ENCODE peak calls at places on chromosome 1, in eight cellular contexts. K is activated CD4-positive, CD25-positive, alpha-beta regulatory T cell treated with anti-CD3 and anti-CD28 coated beads, Interleukin-2, amount 50 U/mL, for 72 hours; B is activated CD8-positive, alpha-beta memory T cell treated with anti-CD3 and anti-CD28 coated beads, Interleukin-2, amount 10 ng/mL, durations not matched to agents 7 days and 5 days; N is RWPE1; G is ELR; H is NCI-H1105; I is amygdala; V is ELF-1. F is an unnamed sample.

GRCh38 chr1:98331232-98331631 is 330.3 kb upstream of the SNX7 start:
- DNase-seq in V (no peak), K (no peak), H (no peak), I (no peak), B (no peak), G (peak), N (peak), F (no peak)

GRCh38 chr1:224273651-224274050 is 56.3 kb downstream of the NVL start:
- DNase-seq in N (peak), K (no peak), B (no peak), V (no peak), I (no peak), H (no peak), G (peak), F (peak)

GRCh38 chr1:244319283-244320132 is 132.2 kb downstream of the ADSS2 start:
- DNase-seq in V (no peak), K (no peak), H (no peak), I (no peak), B (peak), G (peak), N (no peak), F (peak)

GRCh38 chr1:185017338-185017737 is 28.0 kb upstream of the RNF2 start:
- DNase-seq in H (no peak), B (no peak), V (peak), K (no peak), N (peak), I (no peak), G (peak), F (peak)

GRCh38 chr1:212595787-212596714 is 12.5 kb upstream of the ATF3 start:
- DNase-seq in B (peak), V (no peak), K (no peak), N (peak), H (peak), I (no peak), G (peak), F (peak)

GRCh38 chr1:87592156-87592555 is 263.5 kb downstream of the LMO4 start:
- DNase-seq in B (no peak), V (no peak), N (no peak), G (no peak), H (no peak), K (no peak), I (no peak), F (no peak)

GRCh38 chr1:56453016-56453721 is 126.2 kb downstream of the PLPP3 start:
- DNase-seq in K (no peak), I (no peak), V (peak), B (no peak), G (no peak), H (no peak), N (no peak), F (no peak)

GRCh38 chr1:72946901-72947505 is 664.7 kb upstream of the NEGR1 start:
- DNase-seq in I (no peak), B (no peak), H (no peak), K (no peak), G (no peak), V (no peak), N (no peak), F (no peak)

GRCh38 chr1:16413191-16413590 is 24.0 kb downstream of the SPATA21 start:
- DNase-seq in V (no peak), G (no peak), B (no peak), I (no peak), H (no peak), K (no peak), N (no peak), F (no peak)